ENCODE peak calls at places on chromosomes 13 and 19, in six cellular contexts. R, G, H, I, Z and P are unnamed samples.

GRCh38 chr19:4052993-4053422 is 13.7 kb downstream of the ZBTB7A start:
- DNase-seq in I (no peak), Z (no peak), H (no peak), G (no peak), R (no peak), P (no peak)

GRCh38 chr13:64723735-64724134 is 2506.4 kb downstream of the PCDH9 start:
- DNase-seq in G (no peak), R (no peak), I (peak; percentile 15), H (peak; percentile 80), Z (no peak), P (no peak)

GRCh38 chr13:44715287-44716224 is 139.4 kb upstream of the TSC22D1 start:
- DNase-seq in R (no peak), Z (no peak), G (no peak), H (no peak), I (no peak), P (no peak)

GRCh38 chr19:18612772-18613588 is at the start of gene TMEM59L:
- DNase-seq in G (no peak), R (no peak), Z (peak; percentile 51), I (peak; percentile 65), H (no peak), P (no peak)

GRCh38 chr19:43078311-43078710 is 4.2 kb downstream of the PSG2 start:
- DNase-seq in G (no peak), H (peak; percentile 79), Z (no peak), I (no peak), R (no peak), P (no peak)

GRCh38 chr13:44713793-44714469 is 137.8 kb upstream of the TSC22D1 start:
- DNase-seq in R (peak; percentile 70), H (peak; percentile 79), Z (no peak), I (no peak), G (no peak), P (no peak)

GRCh38 chr13:113588394-113589111 is 4.0 kb downstream of the TFDP1 start:
- DNase-seq in H (no peak), G (no peak), R (no peak), I (no peak), Z (no peak), P (no peak)

GRCh38 chr19:43798546-43799409 is 3.5 kb downstream of the LYPD5 start:
- DNase-seq in G (no peak), Z (peak; percentile 29), I (peak; percentile 92), H (no peak), R (peak; percentile 56), P (no peak)

GRCh38 chr19:52237771-52238400 is 31.5 kb upstream of the ZNF766 start:
- DNase-seq in H (peak; percentile 8), R (peak; percentile 63), Z (peak; percentile 48), I (peak; percentile 80), G (peak; percentile 90), P (peak; percentile 49)

GRCh38 chr13:39100996-39101751 is 62.9 kb downstream of the NHLRC3 start:
- DNase-seq in Z (no peak), H (no peak), R (no peak), G (peak; percentile 22), I (no peak), P (no peak)

GRCh38 chr19:7266832-7267231 is 27.4 kb downstream of the INSR start:
- DNase-seq in H (no peak), Z (no peak), G (no peak), R (no peak), I (no peak), P (no peak)

GRCh38 chr19:47099576-47100050 is 14.0 kb downstream of the ZC3H4 start:
- DNase-seq in G (no peak), H (no peak), R (no peak), I (no peak), Z (no peak), P (no peak)

GRCh38 chr19:10270180-10270615 is 722 bp upstream of the ICAM1 start:
- DNase-seq in I (peak; percentile 47), H (no peak), R (peak; percentile 92), G (peak; percentile 36), Z (no peak), P (no peak)

GRCh38 chr13:98842858-98843481 is 90.5 kb upstream of the SLC15A1 start:
- DNase-seq in R (peak; percentile 80), Z (peak; percentile 51), G (peak; percentile 91), H (peak; percentile 19), I (peak; percentile 89), P (peak; percentile 76)

GRCh38 chr13:109815651-109816050 is 29.3 kb upstream of the IRS2 start:
- DNase-seq in G (no peak), H (no peak), Z (no peak), R (no peak), I (no peak), P (no peak)

GRCh38 chr13:32587014-32587773 is 942 bp downstream of the PDS5B start:
- DNase-seq in Z (peak; percentile 38), I (peak; percentile 76), H (no peak), R (peak; percentile 78), G (peak; percentile 86), P (peak; percentile 20)

GRCh38 chr19:42175952-42176648 is 41.4 kb downstream of the DEDD2 start:
- DNase-seq in R (no peak), Z (no peak), H (no peak), I (peak; percentile 75), G (peak; percentile 51), P (no peak)

GRCh38 chr13:51231456-51231855 is 9.3 kb downstream of the FAM124A start:
- DNase-seq in G (no peak), R (no peak), Z (no peak), I (no peak), H (no peak), P (no peak)

GRCh38 chr13:89968468-89968867 is 1379.0 kb upstream of the MIR17HG start:
- DNase-seq in G (no peak), I (no peak), R (no peak), H (no peak), Z (no peak), P (no peak)

GRCh38 chr19:13841339-13842293 is 35.3 kb upstream of the NANOS3 start:
- DNase-seq in R (peak; percentile 80), G (peak; percentile 36), Z (no peak), H (no peak), I (no peak), P (no peak)

GRCh38 chr13:23810842-23811241 is 78.4 kb downstream of the MIPEP start:
- DNase-seq in H (no peak), G (peak; percentile 70), R (no peak), Z (no peak), I (peak; percentile 48), P (no peak)
- H3K4me3 ChIP-seq in H (no peak overlapping the region), G (no peak overlapping the region), R (no peak overlapping the region), Z (no peak overlapping the region), I (no peak overlapping the region), P (no peak overlapping the region)

GRCh38 chr19:35774274-35775045 is 904 bp upstream of the ARHGAP33 start:
- DNase-seq in Z (no peak), H (no peak), G (no peak), I (peak; percentile 37), R (no peak), P (no peak)
- H3K4me3 ChIP-seq in Z (peak overlapping the region; percentile 56), H (peak overlapping the region; percentile 24), G (peak overlapping the region; percentile 33), I (peak overlapping the region; percentile 65), R (no peak overlapping the region), P (peak overlapping the region; percentile 49)

DNA sequence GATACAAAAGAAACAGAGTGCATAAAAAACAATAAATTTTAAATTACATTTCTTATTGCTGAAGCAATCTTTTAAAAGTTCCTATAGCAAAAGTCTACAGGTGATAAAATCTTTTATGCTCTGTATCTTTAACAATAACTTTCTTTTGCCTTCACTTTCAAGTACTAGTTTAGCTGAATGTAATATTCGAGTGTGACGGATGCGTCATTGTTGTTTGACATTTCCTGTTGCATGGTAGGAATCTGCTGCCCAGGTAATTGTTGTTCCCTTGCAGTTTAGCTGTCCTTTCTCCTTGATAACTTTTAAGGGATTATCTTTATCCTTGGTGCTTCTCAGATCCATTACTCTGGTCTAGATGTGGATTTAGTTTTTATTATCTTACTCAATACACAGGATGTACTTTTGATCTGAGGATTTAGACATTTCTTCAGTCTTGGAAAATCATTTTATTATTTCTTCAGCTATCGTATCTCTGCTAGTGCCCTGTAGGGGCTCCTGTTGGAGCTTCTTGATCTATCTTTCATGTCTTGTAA is 2.1 kb upstream of the CPB2 start:
- DNase-seq in R (no peak), G (no peak), I (no peak), H (no peak), Z (no peak), P (no peak)
- H3K4me3 ChIP-seq in R (no peak overlapping the region), G (no peak overlapping the region), I (no peak overlapping the region), H (no peak overlapping the region), Z (no peak overlapping the region), P (no peak overlapping the region)

GRCh38 chr19:674282-675151 is 1.7 kb upstream of the FSTL3 start:
- DNase-seq in Z (no peak), I (no peak), R (no peak), G (no peak), H (no peak), P (no peak)
- H3K4me3 ChIP-seq in Z (no peak overlapping the region), I (no peak overlapping the region), R (no peak overlapping the region), G (no peak overlapping the region), H (no peak overlapping the region), P (no peak overlapping the region)

GRCh38 chr19:8666814-8667405 is 31.7 kb downstream of the ACTL9 start:
- DNase-seq in Z (no peak), R (no peak), G (no peak), H (no peak), I (no peak), P (no peak)
- H3K4me3 ChIP-seq in Z (no peak overlapping the region), R (no peak overlapping the region), G (no peak overlapping the region), H (no peak overlapping the region), I (no peak overlapping the region), P (no peak overlapping the region)

GRCh38 chr19:5130371-5131030 is 161.6 kb downstream of the KDM4B start:
- DNase-seq in Z (peak; percentile 82), I (no peak), H (no peak), R (no peak), G (peak; percentile 91), P (no peak)
- H3K4me3 ChIP-seq in Z (no peak overlapping the region), I (no peak overlapping the region), H (no peak overlapping the region), R (no peak overlapping the region), G (peak overlapping the region; percentile 72), P (no peak overlapping the region)